ENCODE peak calls at places on chromosomes 2 and 18, in seven cellular contexts. X is activated effector memory CD4-positive, alpha-beta T cell treated with anti-CD3 and anti-CD28 coated beads, Interleukin-2, amount 50 U/mL, for 16 hours; V is activated T-helper 2 cell treated with anti-CD3 and anti-CD28 coated beads, Interferon-gamma antibody, Interleukin-2, Interleukin-4, amounts not matched to agents 10 μg/mL and 5 μg/mL and 100 μg/mL, durations not matched to agents 14 hours and 24 hours and 36 hours; W is activated T-cell treated with anti-CD3 and anti-CD28 coated beads for 1 hour; M is HT-29; R is amniotic stem cell; F is left ventricle myocardium inferior. O is an unnamed sample.

GRCh38 chr18:7877609-7878008 is 310.5 kb downstream of the PTPRM start:
- DNase-seq in X (no peak), V (no peak), W (no peak), M (no peak), R (no peak), F (no peak), O (no peak)

GRCh38 chr18:79410171-79410641 is 14.5 kb downstream of the NFATC1 start:
- DNase-seq in X (no peak), V (no peak), W (no peak), M (no peak), R (no peak), F (peak), O (no peak)

GRCh38 chr18:46174317-46175039 is 70.3 kb downstream of the HAUS1 start:
- DNase-seq in X (peak), V (peak), W (peak), M (peak), R (no peak), F (peak), O (peak)

GRCh38 chr2:173884403-173884802 is 80.8 kb downstream of the SP3 start:
- DNase-seq in X (peak), V (no peak), W (peak), M (peak), R (peak), F (peak), O (no peak)

GRCh38 chr2:26455801-26456700 is 21.9 kb downstream of the OTOF start:
- DNase-seq in X (no peak), V (no peak), W (no peak), M (no peak), R (no peak), F (no peak), O (no peak)

GRCh38 chr2:61707984-61708852 is 145.6 kb downstream of the FAM161A start:
- DNase-seq in X (no peak), V (no peak), W (no peak), M (peak), R (peak), F (no peak), O (peak)

GRCh38 chr18:13377496-13377895 is 158.9 kb downstream of the LDLRAD4 start:
- DNase-seq in X (peak), V (no peak), W (no peak), M (no peak), R (no peak), F (no peak), O (no peak)

GRCh38 chr18:51400721-51401120 is 203.2 kb upstream of the MEX3C start:
- DNase-seq in X (no peak), V (no peak), W (no peak), M (no peak), R (no peak), F (no peak), O (no peak)

GRCh38 chr2:186995092-186995491 is 146.1 kb upstream of the ZSWIM2 start:
- DNase-seq in X (no peak), V (no peak), W (no peak), M (no peak), R (peak), F (no peak), O (no peak)

GRCh38 chr2:138180691-138181386 is 216.6 kb downstream of the HNMT start:
- DNase-seq in X (no peak), V (no peak), W (no peak), M (peak), R (no peak), F (no peak), O (no peak)

GRCh38 chr2:26292646-26293045 is 47.9 kb downstream of the HADHB start:
- DNase-seq in X (no peak), V (no peak), W (no peak), M (peak), R (no peak), F (no peak), O (no peak)

GRCh38 chr2:213691351-213691750 is 407.1 kb downstream of the SPAG16 start:
- DNase-seq in X (no peak), V (no peak), W (no peak), M (no peak), R (no peak), F (no peak), O (no peak)

GRCh38 chr2:320561-320960 is 32.7 kb upstream of the ALKAL2 start:
- DNase-seq in X (no peak), V (no peak), W (no peak), M (no peak), R (no peak), F (no peak), O (no peak)

GRCh38 chr2:219247678-219248642 is 2.7 kb downstream of the STK16 start:
- DNase-seq in X (peak), V (peak), W (no peak), M (no peak), R (no peak), F (no peak), O (no peak)

GRCh38 chr2:117774716-117775115 is 39.8 kb upstream of the DDX18 start:
- DNase-seq in X (no peak), V (no peak), W (no peak), M (no peak), R (no peak), F (no peak), O (no peak)

GRCh38 chr2:85888020-85888744 is 608 bp downstream of the ST3GAL5 start:
- DNase-seq in X (peak), V (peak), W (peak), M (peak), R (no peak), F (no peak), O (peak)

GRCh38 chr18:33751613-33752221 is 173.7 kb downstream of the ASXL3 start:
- DNase-seq in X (no peak), V (no peak), W (no peak), M (no peak), R (peak), F (no peak), O (no peak)

GRCh38 chr2:3430211-3430610 is 50.7 kb downstream of the TRAPPC12 start:
- DNase-seq in X (no peak), V (no peak), W (no peak), M (no peak), R (no peak), F (no peak), O (no peak)

GRCh38 chr2:120108049-120108448 is 95.2 kb downstream of the EPB41L5 start:
- DNase-seq in X (no peak), V (no peak), W (no peak), M (peak), R (no peak), F (no peak), O (no peak)

GRCh38 chr18:36420826-36421225 is 123.3 kb downstream of the FHOD3 start:
- DNase-seq in X (no peak), V (no peak), W (no peak), M (no peak), R (no peak), F (no peak), O (no peak)

GRCh38 chr2:191620144-191620543 is 57.8 kb upstream of the NABP1 start:
- DNase-seq in X (no peak), V (no peak), W (no peak), M (no peak), R (no peak), F (no peak), O (no peak)

GRCh38 chr2:44964704-44965343 is 23.3 kb downstream of the SIX3 start:
- DNase-seq in X (no peak), V (no peak), W (no peak), M (no peak), R (no peak), F (no peak), O (no peak)

GRCh38 chr2:229713371-229714079 is 830 bp downstream of the DNER start:
- DNase-seq in X (no peak), V (no peak), W (no peak), M (no peak), R (no peak), F (no peak), O (no peak)

GRCh38 chr2:152549428-152549827 is 167.8 kb downstream of the PRPF40A start:
- DNase-seq in X (no peak), V (no peak), W (no peak), M (no peak), R (no peak), F (no peak), O (no peak)

GRCh38 chr2:53233759-53234547 is 533.7 kb upstream of the CHAC2 start:
- DNase-seq in X (no peak), V (no peak), W (no peak), M (no peak), R (no peak), F (no peak), O (no peak)

GRCh38 chr2:127945281-127945680 is 59.5 kb upstream of the AMMECR1L start:
- DNase-seq in X (no peak), V (no peak), W (no peak), M (no peak), R (no peak), F (no peak), O (no peak)

GRCh38 chr2:62529758-62530157 is 23.8 kb upstream of the TMEM17 start:
- DNase-seq in X (no peak), V (no peak), W (no peak), M (no peak), R (no peak), F (no peak), O (no peak)

GRCh38 chr2:112916145-112916571 is 5.2 kb downstream of the IL37 start:
- DNase-seq in X (no peak), V (no peak), W (no peak), M (no peak), R (no peak), F (no peak), O (no peak)

GRCh38 chr2:177255227-177255601 is 9.3 kb downstream of the NFE2L2 start:
- DNase-seq in X (no peak), V (no peak), W (no peak), M (no peak), R (no peak), F (no peak), O (no peak)

GRCh38 chr2:3805120-3805519 is 101.7 kb downstream of the DCDC2C start:
- DNase-seq in X (no peak), V (no peak), W (no peak), M (peak), R (no peak), F (no peak), O (no peak)

GRCh38 chr18:10094608-10095137 is 180.9 kb downstream of the VAPA start:
- DNase-seq in X (no peak), V (no peak), W (no peak), M (no peak), R (no peak), F (no peak), O (no peak)

GRCh38 chr18:75161629-75162028 is 47.3 kb downstream of the PTGR3 start:
- DNase-seq in X (no peak), V (no peak), W (no peak), M (peak), R (no peak), F (peak), O (no peak)

GRCh38 chr2:73870084-73870483 is 22.7 kb upstream of the ACTG2 start:
- DNase-seq in X (no peak), V (no peak), W (no peak), M (no peak), R (peak), F (peak), O (no peak)

GRCh38 chr2:156903335-156903734 is 354.2 kb upstream of the GALNT5 start:
- DNase-seq in X (no peak), V (no peak), W (no peak), M (no peak), R (no peak), F (no peak), O (no peak)